ENCODE peak calls at places on chromosomes 4 and X, in six cellular contexts. One of them, this sample, is unnamed.

GRCh38 chrX:123833387-123833786 is 26.5 kb upstream of the XIAP start:
- DNase-seq in HCEC 1CT: peak; percentile 6
- DNase-seq in B cell: peak; percentile 66
- DNase-seq in progenitor cell of endocrine pancreas: peak; percentile 30
- DNase-seq in ovary: peak; percentile 22
- DNase-seq in stimulated activated effector memory CD8-positive, alpha-beta T cell treated with anti-CD3 and anti-CD28 coated beads, Interleukin-12 subunit alpha, Interleukin-12 subunit beta, amount 100 ng/mL, for 72 hours: peak; percentile 72
- DNase-seq in this sample: peak; percentile 27

GRCh38 chr4:155809835-155810234 is 51.0 kb downstream of the GUCY1B1 start:
- DNase-seq in HCEC 1CT: peak; percentile 79
- DNase-seq in B cell: peak; percentile 46
- DNase-seq in progenitor cell of endocrine pancreas: no peak
- DNase-seq in ovary: no peak
- DNase-seq in stimulated activated effector memory CD8-positive, alpha-beta T cell treated with anti-CD3 and anti-CD28 coated beads, Interleukin-12 subunit alpha, Interleukin-12 subunit beta, amount 100 ng/mL, for 72 hours: no peak
- DNase-seq in this sample: no peak

GRCh38 chr4:118215826-118216225 is 137.0 kb downstream of the PRSS12 start:
- DNase-seq in HCEC 1CT: no peak
- DNase-seq in B cell: no peak
- DNase-seq in progenitor cell of endocrine pancreas: no peak
- DNase-seq in ovary: no peak
- DNase-seq in stimulated activated effector memory CD8-positive, alpha-beta T cell treated with anti-CD3 and anti-CD28 coated beads, Interleukin-12 subunit alpha, Interleukin-12 subunit beta, amount 100 ng/mL, for 72 hours: no peak
- DNase-seq in this sample: no peak

GRCh38 chrX:72060196-72060974 is 71.3 kb downstream of the RTL5 start:
- DNase-seq in HCEC 1CT: no peak
- DNase-seq in B cell: peak; percentile 8
- DNase-seq in progenitor cell of endocrine pancreas: no peak
- DNase-seq in ovary: no peak
- DNase-seq in stimulated activated effector memory CD8-positive, alpha-beta T cell treated with anti-CD3 and anti-CD28 coated beads, Interleukin-12 subunit alpha, Interleukin-12 subunit beta, amount 100 ng/mL, for 72 hours: no peak
- DNase-seq in this sample: no peak

GRCh38 chrX:65488496-65488895 is 46.1 kb downstream of the LAS1L start:
- DNase-seq in HCEC 1CT: peak; percentile 8
- DNase-seq in B cell: no peak
- DNase-seq in progenitor cell of endocrine pancreas: no peak
- DNase-seq in ovary: no peak
- DNase-seq in stimulated activated effector memory CD8-positive, alpha-beta T cell treated with anti-CD3 and anti-CD28 coated beads, Interleukin-12 subunit alpha, Interleukin-12 subunit beta, amount 100 ng/mL, for 72 hours: no peak
- DNase-seq in this sample: no peak

GRCh38 chrX:141341341-141341740 is 99.0 kb upstream of the SPANXC start:
- DNase-seq in HCEC 1CT: peak; percentile 79
- DNase-seq in B cell: no peak
- DNase-seq in progenitor cell of endocrine pancreas: no peak
- DNase-seq in ovary: no peak
- DNase-seq in stimulated activated effector memory CD8-positive, alpha-beta T cell treated with anti-CD3 and anti-CD28 coated beads, Interleukin-12 subunit alpha, Interleukin-12 subunit beta, amount 100 ng/mL, for 72 hours: no peak
- DNase-seq in this sample: no peak

GRCh38 chrX:11148401-11148800 is 37.3 kb downstream of the HCCS start:
- DNase-seq in HCEC 1CT: no peak
- DNase-seq in B cell: no peak
- DNase-seq in progenitor cell of endocrine pancreas: no peak
- DNase-seq in ovary: no peak
- DNase-seq in stimulated activated effector memory CD8-positive, alpha-beta T cell treated with anti-CD3 and anti-CD28 coated beads, Interleukin-12 subunit alpha, Interleukin-12 subunit beta, amount 100 ng/mL, for 72 hours: no peak
- DNase-seq in this sample: no peak

GRCh38 chr4:40607224-40607623 is 22.4 kb downstream of the RBM47 start:
- DNase-seq in HCEC 1CT: peak; percentile 24
- DNase-seq in B cell: no peak
- DNase-seq in progenitor cell of endocrine pancreas: no peak
- DNase-seq in ovary: no peak
- DNase-seq in stimulated activated effector memory CD8-positive, alpha-beta T cell treated with anti-CD3 and anti-CD28 coated beads, Interleukin-12 subunit alpha, Interleukin-12 subunit beta, amount 100 ng/mL, for 72 hours: no peak
- DNase-seq in this sample: no peak

GRCh38 chrX:136736690-136737089 is 44.0 kb downstream of the ARHGEF6 start:
- DNase-seq in HCEC 1CT: no peak
- DNase-seq in B cell: no peak
- DNase-seq in progenitor cell of endocrine pancreas: no peak
- DNase-seq in ovary: no peak
- DNase-seq in stimulated activated effector memory CD8-positive, alpha-beta T cell treated with anti-CD3 and anti-CD28 coated beads, Interleukin-12 subunit alpha, Interleukin-12 subunit beta, amount 100 ng/mL, for 72 hours: no peak
- DNase-seq in this sample: no peak

GRCh38 chr4:186013404-186014186 is 55.4 kb upstream of the TLR3 start:
- DNase-seq in HCEC 1CT: no peak
- DNase-seq in B cell: no peak
- DNase-seq in progenitor cell of endocrine pancreas: no peak
- DNase-seq in ovary: no peak
- DNase-seq in stimulated activated effector memory CD8-positive, alpha-beta T cell treated with anti-CD3 and anti-CD28 coated beads, Interleukin-12 subunit alpha, Interleukin-12 subunit beta, amount 100 ng/mL, for 72 hours: no peak
- DNase-seq in this sample: no peak

GRCh38 chr4:173124209-173124865 is 44.3 kb upstream of the GALNT7 start:
- DNase-seq in HCEC 1CT: no peak
- DNase-seq in B cell: no peak
- DNase-seq in progenitor cell of endocrine pancreas: no peak
- DNase-seq in ovary: no peak
- DNase-seq in stimulated activated effector memory CD8-positive, alpha-beta T cell treated with anti-CD3 and anti-CD28 coated beads, Interleukin-12 subunit alpha, Interleukin-12 subunit beta, amount 100 ng/mL, for 72 hours: no peak
- DNase-seq in this sample: no peak

GRCh38 chr4:81595287-81595686 is 123.6 kb upstream of the RASGEF1B start:
- DNase-seq in HCEC 1CT: no peak
- DNase-seq in B cell: no peak
- DNase-seq in progenitor cell of endocrine pancreas: no peak
- DNase-seq in ovary: no peak
- DNase-seq in stimulated activated effector memory CD8-positive, alpha-beta T cell treated with anti-CD3 and anti-CD28 coated beads, Interleukin-12 subunit alpha, Interleukin-12 subunit beta, amount 100 ng/mL, for 72 hours: no peak
- DNase-seq in this sample: no peak

GRCh38 chr4:115763051-115763450 is 649.6 kb upstream of the NDST4 start:
- DNase-seq in HCEC 1CT: no peak
- DNase-seq in B cell: no peak
- DNase-seq in progenitor cell of endocrine pancreas: no peak
- DNase-seq in ovary: no peak
- DNase-seq in stimulated activated effector memory CD8-positive, alpha-beta T cell treated with anti-CD3 and anti-CD28 coated beads, Interleukin-12 subunit alpha, Interleukin-12 subunit beta, amount 100 ng/mL, for 72 hours: no peak
- DNase-seq in this sample: no peak

GRCh38 chr4:185597532-185598188 is 62.4 kb upstream of the PDLIM3 start:
- DNase-seq in HCEC 1CT: peak; percentile 40
- DNase-seq in B cell: peak; percentile 80
- DNase-seq in progenitor cell of endocrine pancreas: peak; percentile 54
- DNase-seq in ovary: peak; percentile 85
- DNase-seq in stimulated activated effector memory CD8-positive, alpha-beta T cell treated with anti-CD3 and anti-CD28 coated beads, Interleukin-12 subunit alpha, Interleukin-12 subunit beta, amount 100 ng/mL, for 72 hours: peak; percentile 76
- DNase-seq in this sample: peak; percentile 44

GRCh38 chr4:150768492-150768891 is 186.5 kb downstream of the MAB21L2 start:
- DNase-seq in HCEC 1CT: no peak
- DNase-seq in B cell: no peak
- DNase-seq in progenitor cell of endocrine pancreas: no peak
- DNase-seq in ovary: no peak
- DNase-seq in stimulated activated effector memory CD8-positive, alpha-beta T cell treated with anti-CD3 and anti-CD28 coated beads, Interleukin-12 subunit alpha, Interleukin-12 subunit beta, amount 100 ng/mL, for 72 hours: no peak
- DNase-seq in this sample: no peak

GRCh38 chr4:40055379-40055872 is 1.2 kb upstream of the N4BP2 start:
- DNase-seq in HCEC 1CT: no peak
- DNase-seq in B cell: peak; percentile 59
- DNase-seq in progenitor cell of endocrine pancreas: no peak
- DNase-seq in ovary: no peak
- DNase-seq in stimulated activated effector memory CD8-positive, alpha-beta T cell treated with anti-CD3 and anti-CD28 coated beads, Interleukin-12 subunit alpha, Interleukin-12 subunit beta, amount 100 ng/mL, for 72 hours: peak; percentile 82
- DNase-seq in this sample: peak; percentile 10

GRCh38 chr4:150315175-150315574 is 236.9 kb downstream of the DCLK2 start:
- DNase-seq in HCEC 1CT: no peak
- DNase-seq in B cell: no peak
- DNase-seq in progenitor cell of endocrine pancreas: no peak
- DNase-seq in ovary: no peak
- DNase-seq in stimulated activated effector memory CD8-positive, alpha-beta T cell treated with anti-CD3 and anti-CD28 coated beads, Interleukin-12 subunit alpha, Interleukin-12 subunit beta, amount 100 ng/mL, for 72 hours: no peak
- DNase-seq in this sample: no peak

GRCh38 chr4:73308286-73308685 is 49.7 kb upstream of the ANKRD17 start:
- DNase-seq in HCEC 1CT: peak; percentile 49
- DNase-seq in B cell: no peak
- DNase-seq in progenitor cell of endocrine pancreas: no peak
- DNase-seq in ovary: no peak
- DNase-seq in stimulated activated effector memory CD8-positive, alpha-beta T cell treated with anti-CD3 and anti-CD28 coated beads, Interleukin-12 subunit alpha, Interleukin-12 subunit beta, amount 100 ng/mL, for 72 hours: no peak
- DNase-seq in this sample: no peak

GRCh38 chr4:87913871-87914270 is 61.6 kb upstream of the SPP1 start:
- DNase-seq in HCEC 1CT: peak; percentile 4
- DNase-seq in B cell: no peak
- DNase-seq in progenitor cell of endocrine pancreas: no peak
- DNase-seq in ovary: no peak
- DNase-seq in stimulated activated effector memory CD8-positive, alpha-beta T cell treated with anti-CD3 and anti-CD28 coated beads, Interleukin-12 subunit alpha, Interleukin-12 subunit beta, amount 100 ng/mL, for 72 hours: no peak
- DNase-seq in this sample: no peak

GRCh38 chr4:39655206-39655605 is 16.5 kb upstream of the SMIM14 start:
- DNase-seq in HCEC 1CT: no peak
- DNase-seq in B cell: no peak
- DNase-seq in progenitor cell of endocrine pancreas: no peak
- DNase-seq in ovary: no peak
- DNase-seq in stimulated activated effector memory CD8-positive, alpha-beta T cell treated with anti-CD3 and anti-CD28 coated beads, Interleukin-12 subunit alpha, Interleukin-12 subunit beta, amount 100 ng/mL, for 72 hours: no peak
- DNase-seq in this sample: no peak

GRCh38 chrX:139739138-139739537 is 31.2 kb upstream of the MCF2 start:
- DNase-seq in HCEC 1CT: peak; percentile 57
- DNase-seq in B cell: no peak
- DNase-seq in progenitor cell of endocrine pancreas: no peak
- DNase-seq in ovary: no peak
- DNase-seq in stimulated activated effector memory CD8-positive, alpha-beta T cell treated with anti-CD3 and anti-CD28 coated beads, Interleukin-12 subunit alpha, Interleukin-12 subunit beta, amount 100 ng/mL, for 72 hours: no peak
- DNase-seq in this sample: no peak

GRCh38 chr4:8790749-8791148 is 80.9 kb downstream of the HMX1 start:
- DNase-seq in HCEC 1CT: no peak
- DNase-seq in B cell: no peak
- DNase-seq in progenitor cell of endocrine pancreas: no peak
- DNase-seq in ovary: no peak
- DNase-seq in stimulated activated effector memory CD8-positive, alpha-beta T cell treated with anti-CD3 and anti-CD28 coated beads, Interleukin-12 subunit alpha, Interleukin-12 subunit beta, amount 100 ng/mL, for 72 hours: no peak
- DNase-seq in this sample: no peak

GRCh38 chr4:85932371-85933305 is 427.2 kb downstream of the MAPK10 start:
- DNase-seq in HCEC 1CT: no peak
- DNase-seq in B cell: no peak
- DNase-seq in progenitor cell of endocrine pancreas: no peak
- DNase-seq in ovary: no peak
- DNase-seq in stimulated activated effector memory CD8-positive, alpha-beta T cell treated with anti-CD3 and anti-CD28 coated beads, Interleukin-12 subunit alpha, Interleukin-12 subunit beta, amount 100 ng/mL, for 72 hours: no peak
- DNase-seq in this sample: no peak

GRCh38 chr4:7192252-7193039 is at the start of gene SORCS2:
- DNase-seq in HCEC 1CT: peak; percentile 11
- DNase-seq in B cell: peak; percentile 17
- DNase-seq in progenitor cell of endocrine pancreas: peak; percentile 59
- DNase-seq in ovary: peak; percentile 81
- DNase-seq in stimulated activated effector memory CD8-positive, alpha-beta T cell treated with anti-CD3 and anti-CD28 coated beads, Interleukin-12 subunit alpha, Interleukin-12 subunit beta, amount 100 ng/mL, for 72 hours: peak; percentile 70
- DNase-seq in this sample: peak; percentile 17

GRCh38 chr4:89410687-89411086 is 103.1 kb upstream of the GPRIN3 start:
- DNase-seq in HCEC 1CT: peak; percentile 13
- DNase-seq in B cell: no peak
- DNase-seq in progenitor cell of endocrine pancreas: no peak
- DNase-seq in ovary: no peak
- DNase-seq in stimulated activated effector memory CD8-positive, alpha-beta T cell treated with anti-CD3 and anti-CD28 coated beads, Interleukin-12 subunit alpha, Interleukin-12 subunit beta, amount 100 ng/mL, for 72 hours: no peak
- DNase-seq in this sample: no peak

GRCh38 chrX:13330446-13330845 is 10.6 kb upstream of the ATXN3L start:
- DNase-seq in HCEC 1CT: no peak
- DNase-seq in B cell: no peak
- DNase-seq in progenitor cell of endocrine pancreas: no peak
- DNase-seq in ovary: no peak
- DNase-seq in stimulated activated effector memory CD8-positive, alpha-beta T cell treated with anti-CD3 and anti-CD28 coated beads, Interleukin-12 subunit alpha, Interleukin-12 subunit beta, amount 100 ng/mL, for 72 hours: no peak
- DNase-seq in this sample: no peak

GRCh38 chr4:168589154-168589553 is 92.3 kb downstream of the PALLD start:
- DNase-seq in HCEC 1CT: peak; percentile 39
- DNase-seq in B cell: no peak
- DNase-seq in progenitor cell of endocrine pancreas: no peak
- DNase-seq in ovary: no peak
- DNase-seq in stimulated activated effector memory CD8-positive, alpha-beta T cell treated with anti-CD3 and anti-CD28 coated beads, Interleukin-12 subunit alpha, Interleukin-12 subunit beta, amount 100 ng/mL, for 72 hours: no peak
- DNase-seq in this sample: no peak

GRCh38 chr4:90357117-90357710 is 230.0 kb downstream of the CCSER1 start:
- DNase-seq in HCEC 1CT: peak; percentile 62
- DNase-seq in B cell: peak; percentile 20
- DNase-seq in progenitor cell of endocrine pancreas: no peak
- DNase-seq in ovary: no peak
- DNase-seq in stimulated activated effector memory CD8-positive, alpha-beta T cell treated with anti-CD3 and anti-CD28 coated beads, Interleukin-12 subunit alpha, Interleukin-12 subunit beta, amount 100 ng/mL, for 72 hours: no peak
- DNase-seq in this sample: no peak

GRCh38 chr4:26021417-26022345 is 107.7 kb downstream of the SMIM20 start:
- DNase-seq in HCEC 1CT: no peak
- DNase-seq in B cell: no peak
- DNase-seq in progenitor cell of endocrine pancreas: no peak
- DNase-seq in ovary: no peak
- DNase-seq in stimulated activated effector memory CD8-positive, alpha-beta T cell treated with anti-CD3 and anti-CD28 coated beads, Interleukin-12 subunit alpha, Interleukin-12 subunit beta, amount 100 ng/mL, for 72 hours: no peak
- DNase-seq in this sample: no peak

GRCh38 chrX:106731590-106731989 is 5.1 kb downstream of the RNF128 start:
- DNase-seq in HCEC 1CT: no peak
- DNase-seq in B cell: no peak
- DNase-seq in progenitor cell of endocrine pancreas: no peak
- DNase-seq in ovary: no peak
- DNase-seq in stimulated activated effector memory CD8-positive, alpha-beta T cell treated with anti-CD3 and anti-CD28 coated beads, Interleukin-12 subunit alpha, Interleukin-12 subunit beta, amount 100 ng/mL, for 72 hours: no peak
- DNase-seq in this sample: no peak

GRCh38 chrX:3362956-3363355 is 16.5 kb upstream of the MXRA5 start:
- DNase-seq in HCEC 1CT: no peak
- DNase-seq in B cell: no peak
- DNase-seq in progenitor cell of endocrine pancreas: no peak
- DNase-seq in ovary: no peak
- DNase-seq in stimulated activated effector memory CD8-positive, alpha-beta T cell treated with anti-CD3 and anti-CD28 coated beads, Interleukin-12 subunit alpha, Interleukin-12 subunit beta, amount 100 ng/mL, for 72 hours: no peak
- DNase-seq in this sample: no peak

GRCh38 chr4:22987861-22988260 is 295.1 kb downstream of the GBA3 start:
- DNase-seq in HCEC 1CT: no peak
- DNase-seq in B cell: no peak
- DNase-seq in progenitor cell of endocrine pancreas: no peak
- DNase-seq in ovary: no peak
- DNase-seq in stimulated activated effector memory CD8-positive, alpha-beta T cell treated with anti-CD3 and anti-CD28 coated beads, Interleukin-12 subunit alpha, Interleukin-12 subunit beta, amount 100 ng/mL, for 72 hours: no peak
- DNase-seq in this sample: no peak

GRCh38 chr4:101155368-101155767 is 192.0 kb downstream of the PPP3CA start:
- DNase-seq in HCEC 1CT: peak; percentile 42
- DNase-seq in B cell: no peak
- DNase-seq in progenitor cell of endocrine pancreas: no peak
- DNase-seq in ovary: no peak
- DNase-seq in stimulated activated effector memory CD8-positive, alpha-beta T cell treated with anti-CD3 and anti-CD28 coated beads, Interleukin-12 subunit alpha, Interleukin-12 subunit beta, amount 100 ng/mL, for 72 hours: no peak
- DNase-seq in this sample: no peak

GRCh38 chrX:19535481-19535880 is 20.2 kb upstream of the MAP3K15 start:
- DNase-seq in HCEC 1CT: peak; percentile 12
- DNase-seq in B cell: no peak
- DNase-seq in progenitor cell of endocrine pancreas: no peak
- DNase-seq in ovary: no peak
- DNase-seq in stimulated activated effector memory CD8-positive, alpha-beta T cell treated with anti-CD3 and anti-CD28 coated beads, Interleukin-12 subunit alpha, Interleukin-12 subunit beta, amount 100 ng/mL, for 72 hours: no peak
- DNase-seq in this sample: no peak